ENCODE peak calls at places on chromosomes 11 and 22, in six cellular contexts. S, T, I, B, O and H are unnamed samples.

GRCh38 chr11:114705280-114706024 is 27.1 kb downstream of the NXPE2 start:
- DNase-seq in B (no peak), S (peak), O (no peak), I (no peak), T (no peak), H (no peak)

GRCh38 chr11:116202922-116203321 is 569.9 kb downstream of the BUD13 start:
- DNase-seq in O (no peak), T (no peak), S (no peak), I (no peak), B (no peak), H (no peak)

GRCh38 chr11:1881442-1882264 is 10.0 kb downstream of the PRR33 start:
- DNase-seq in B (no peak), T (no peak), S (no peak), O (no peak), I (no peak), H (no peak)

GRCh38 chr11:74460481-74461154 is 6.7 kb downstream of the KCNE3 start:
- DNase-seq in O (peak), S (no peak), B (no peak), T (no peak), I (peak), H (no peak)

GRCh38 chr11:78039919-78040671 is 17.0 kb upstream of the KCTD14 start:
- DNase-seq in I (peak), S (peak), B (no peak), O (peak), T (no peak), H (peak)

GRCh38 chr22:38412435-38413084 is 42.4 kb downstream of the KCNJ4 start:
- DNase-seq in O (no peak), I (no peak), S (no peak), B (peak), T (no peak), H (no peak)

GRCh38 chr11:128848815-128849455 is 18.2 kb downstream of the KCNJ1 start:
- DNase-seq in O (peak), S (no peak), T (peak), I (no peak), B (peak), H (no peak)

GRCh38 chr11:121194731-121195596 is 93.9 kb downstream of the TECTA start:
- DNase-seq in I (peak), O (peak), B (peak), S (peak), T (peak), H (peak)

GRCh38 chr11:118068206-118068944 is 8.5 kb upstream of the TMPRSS4 start:
- DNase-seq in O (no peak), T (no peak), I (no peak), S (no peak), B (no peak), H (no peak)

GRCh38 chr22:22787805-22788459 is 99.7 kb upstream of the IGLL5 start:
- DNase-seq in I (peak), B (peak), S (peak), T (peak), O (peak), H (peak)

GRCh38 chr11:69352181-69352580 is 58.2 kb downstream of the MYEOV start:
- DNase-seq in O (no peak), T (no peak), B (no peak), I (no peak), S (no peak), H (no peak)

GRCh38 chr22:11628651-11629511 is 3899.1 kb upstream of the OR11H1 start:
- DNase-seq in S (no peak), B (no peak), T (no peak), I (no peak), O (no peak), H (no peak)

GRCh38 chr11:6992026-6992425 is 28.1 kb downstream of the ZNF214 start:
- DNase-seq in I (peak), S (no peak), T (no peak), B (no peak), O (no peak), H (no peak)

GRCh38 chr22:48979482-48979881 is 848.2 kb downstream of the BRD1 start:
- DNase-seq in T (no peak), B (no peak), I (no peak), S (no peak), O (peak), H (no peak)

GRCh38 chr22:31020334-31020733 is 51.3 kb downstream of the TUG1 start:
- DNase-seq in O (no peak), T (no peak), S (no peak), I (no peak), B (no peak), H (no peak)

GRCh38 chr11:13486926-13487660 is 8.7 kb downstream of the PTH start:
- DNase-seq in B (peak), S (peak), O (peak), T (peak), I (peak), H (no peak)

GRCh38 chr11:5197538-5197937 is 2.9 kb downstream of the OR51V1 start:
- DNase-seq in I (no peak), T (no peak), O (no peak), S (no peak), B (no peak), H (no peak)

GRCh38 chr11:113603277-113604059 is 102.6 kb downstream of the TMPRSS5 start:
- DNase-seq in I (peak), T (no peak), O (no peak), S (no peak), B (no peak), H (peak)

GRCh38 chr11:76105637-76106036 is 100.7 kb downstream of the WNT11 start:
- DNase-seq in O (no peak), B (no peak), I (no peak), S (no peak), T (no peak), H (no peak)

GRCh38 chr11:18804621-18805020 is 13.0 kb upstream of the PTPN5 start:
- DNase-seq in B (no peak), O (no peak), S (no peak), I (peak), T (no peak), H (no peak)

GRCh38 chr11:134287561-134287960 is 11.4 kb downstream of the GLB1L3 start:
- DNase-seq in O (no peak), I (no peak), T (no peak), B (no peak), S (no peak), H (no peak)

GRCh38 chr11:123505546-123506299 is 75.7 kb downstream of the GRAMD1B start:
- DNase-seq in S (peak), T (no peak), O (no peak), B (no peak), I (peak), H (peak)

GRCh38 chr11:124586247-124586860 is 16.6 kb downstream of the OR8A1 start:
- DNase-seq in T (no peak), I (peak), S (peak), B (peak), O (peak), H (peak)

GRCh38 chr22:35393116-35394010 is 6.6 kb upstream of the MCM5 start:
- DNase-seq in O (no peak), S (no peak), I (no peak), T (no peak), B (no peak), H (no peak)

GRCh38 chr22:30649430-30650007 is 13.9 kb downstream of the SLC35E4 start:
- DNase-seq in B (peak), S (no peak), O (no peak), I (peak), T (no peak), H (peak)

GRCh38 chr11:31910950-31911576 is 99.9 kb upstream of the PAX6 start:
- DNase-seq in B (no peak), O (no peak), I (no peak), T (no peak), S (no peak), H (no peak)

GRCh38 chr11:92697461-92698314 is 271.8 kb upstream of the MTNR1B start:
- DNase-seq in S (no peak), I (no peak), B (no peak), O (no peak), T (no peak), H (no peak)

GRCh38 chr22:42758929-42759629 is 38.4 kb upstream of the A4GALT start:
- DNase-seq in O (peak), S (no peak), B (no peak), T (no peak), I (no peak), H (no peak)

GRCh38 chr11:128575956-128576340 is 11.4 kb downstream of the ETS1 start:
- DNase-seq in T (no peak), O (no peak), I (no peak), S (peak), B (no peak), H (no peak)

GRCh38 chr11:77072851-77073327 is 6.1 kb downstream of the CAPN5 start:
- DNase-seq in T (no peak), I (no peak), S (no peak), B (no peak), O (no peak), H (no peak)